ENCODE peak calls at places on chromosomes 1 and 21, in four cellular contexts. O is PC-9, S is neural progenitor cell, A is keratinocyte. M is an unnamed sample.
A peak's percentile ranks its signal among the peaks of the same experiment; 100 is the strongest.

GRCh38 chr1:145857170-145857569 is 1.7 kb downstream of the PIAS3 start:
- DNase-seq in A (no peak), S (no peak), O (no peak), M (no peak)

GRCh38 chr1:234866007-234866866 is 256.3 kb upstream of the IRF2BP2 start:
- DNase-seq in A (no peak), S (no peak), O (peak; percentile 91), M (no peak)

GRCh38 chr1:43373034-43373940 is 5.5 kb upstream of the ELOVL1 start:
- DNase-seq in O (peak; percentile 88), A (peak; percentile 73), S (no peak), M (no peak)

GRCh38 chr21:44916965-44917364 is 3.7 kb downstream of the ITGB2 start:
- DNase-seq in S (no peak), A (peak; percentile 56), O (peak; percentile 86), M (no peak)

GRCh38 chr1:228366062-228366850 is 40.4 kb downstream of the TRIM11 start:
- DNase-seq in S (no peak), O (no peak), A (no peak), M (no peak)

GRCh38 chr21:25615880-25616279 is 8.6 kb upstream of the MRPL39 start:
- DNase-seq in S (no peak), A (no peak), O (no peak), M (no peak)

GRCh38 chr1:213684454-213684853 is 303.3 kb upstream of the PROX1 start:
- DNase-seq in O (no peak), A (no peak), S (no peak), M (no peak)

GRCh38 chr1:82979593-82980230 is 1019.2 kb downstream of the TTLL7 start:
- DNase-seq in O (no peak), A (no peak), S (no peak), M (peak; percentile 83)

GRCh38 chr1:214259353-214259982 is 21.5 kb upstream of the SMYD2 start:
- DNase-seq in S (no peak), A (no peak), O (peak; percentile 64), M (no peak)

GRCh38 chr1:117579221-117579906 is 26.5 kb upstream of the TENT5C start:
- DNase-seq in S (no peak), A (no peak), O (no peak), M (no peak)

GRCh38 chr1:12619396-12620141 is 1.6 kb upstream of the DHRS3 start:
- DNase-seq in A (no peak), O (peak; percentile 55), S (peak; percentile 93), M (peak; percentile 59)

GRCh38 chr1:169550294-169550693 is 36.0 kb downstream of the F5 start:
- DNase-seq in O (peak; percentile 51), S (peak; percentile 51), A (no peak), M (peak; percentile 48)

GRCh38 chr1:24743404-24744211 is 1.6 kb upstream of the CLIC4 start:
- DNase-seq in A (no peak), O (no peak), S (peak; percentile 20), M (peak; percentile 60)

GRCh38 chr1:44118682-44119081 is at the start of gene KLF17:
- DNase-seq in O (no peak), S (no peak), A (no peak), M (no peak)

GRCh38 chr21:41626038-41626437 is 118.1 kb upstream of the TMPRSS2 start:
- DNase-seq in O (no peak), S (no peak), A (no peak), M (no peak)

GRCh38 chr1:169044971-169045370 is 61.5 kb upstream of the ATP1B1 start:
- DNase-seq in O (no peak), A (no peak), S (no peak), M (peak; percentile 51)

GRCh38 chr21:45250914-45251634 is 36.6 kb downstream of the POFUT2 start:
- DNase-seq in O (no peak), A (no peak), S (no peak), M (no peak)

GRCh38 chr21:29656504-29657227 is 283.1 kb downstream of the GRIK1 start:
- DNase-seq in A (peak; percentile 1), S (no peak), O (peak; percentile 71), M (no peak)

GRCh38 chr1:65281846-65282245 is 27.5 kb upstream of the DNAJC6 start:
- DNase-seq in S (no peak), O (no peak), A (no peak), M (peak; percentile 79)

GRCh38 chr1:5745776-5746610 is 246.2 kb downstream of the NPHP4 start:
- DNase-seq in O (peak; percentile 45), A (peak; percentile 33), S (peak; percentile 90), M (peak; percentile 58)

DNA sequence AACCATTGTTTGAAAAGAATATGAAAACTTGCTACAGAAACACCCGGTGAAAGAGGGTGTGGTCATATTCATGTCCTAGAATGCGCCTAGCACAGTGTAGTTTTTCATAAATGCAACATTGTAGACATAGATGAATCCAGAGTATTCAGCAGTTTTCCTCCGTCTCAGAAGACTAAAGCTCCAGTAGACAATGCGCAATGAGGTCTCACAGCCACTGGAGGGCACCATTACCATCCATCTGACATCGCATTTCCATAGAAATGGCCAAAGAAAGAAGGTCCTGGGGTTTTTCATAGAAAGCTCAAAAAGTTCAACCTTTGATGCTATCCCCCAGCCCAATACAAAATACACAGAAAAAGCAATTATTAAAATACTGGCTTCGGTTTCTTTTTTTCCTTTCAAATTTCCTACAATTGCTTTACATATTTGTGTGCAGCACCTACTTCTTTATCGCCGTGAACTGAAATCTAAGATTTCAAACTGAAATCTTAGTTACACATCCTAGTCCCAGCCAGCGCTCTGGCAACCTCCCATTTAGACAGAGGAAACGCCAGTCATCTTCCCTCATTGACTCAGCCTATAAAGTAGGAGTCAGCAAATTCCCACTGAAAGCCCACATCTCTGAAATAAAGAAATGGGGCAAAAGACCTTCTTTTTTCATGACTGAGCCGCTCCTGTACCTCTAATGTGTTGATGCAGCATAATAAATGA is 3.9 kb upstream of the CD58 start:
- DNase-seq in O (peak; percentile 55), A (no peak), S (peak; percentile 76), M (peak; percentile 66)
- H3K4me3 ChIP-seq in O (no peak overlapping the region), A (no peak overlapping the region), S (no peak overlapping the region), M (no peak overlapping the region)

GRCh38 chr1:156193208-156193487 is 756 bp upstream of the SLC25A44 start:
- DNase-seq in O (no peak), S (no peak), A (no peak), M (no peak)

GRCh38 chr1:156195853-156196252 is 1.9 kb downstream of the SLC25A44 start:
- DNase-seq in O (no peak), A (no peak), S (no peak), M (no peak)

GRCh38 chr1:156191292-156191954 is 2.5 kb upstream of the SLC25A44 start:
- DNase-seq in O (no peak), S (no peak), A (no peak), M (no peak)

GRCh38 chr1:156194300-156194652 is 372 bp downstream of the SLC25A44 start:
- DNase-seq in A (no peak), S (no peak), O (no peak), M (no peak)

GRCh38 chr1:156193488-156194299 is at the start of gene SLC25A44:
- DNase-seq in S (peak; percentile 99), O (peak; percentile 97), A (peak; percentile 96), M (peak; percentile 99)
- H3K4me3 ChIP-seq in S (peak within 1 kb of the TSS; percentile 84), O (peak within 1 kb of the TSS; percentile 95), A (peak within 1 kb of the TSS; percentile 62), M (peak within 1 kb of the TSS; percentile 80)

DNA sequence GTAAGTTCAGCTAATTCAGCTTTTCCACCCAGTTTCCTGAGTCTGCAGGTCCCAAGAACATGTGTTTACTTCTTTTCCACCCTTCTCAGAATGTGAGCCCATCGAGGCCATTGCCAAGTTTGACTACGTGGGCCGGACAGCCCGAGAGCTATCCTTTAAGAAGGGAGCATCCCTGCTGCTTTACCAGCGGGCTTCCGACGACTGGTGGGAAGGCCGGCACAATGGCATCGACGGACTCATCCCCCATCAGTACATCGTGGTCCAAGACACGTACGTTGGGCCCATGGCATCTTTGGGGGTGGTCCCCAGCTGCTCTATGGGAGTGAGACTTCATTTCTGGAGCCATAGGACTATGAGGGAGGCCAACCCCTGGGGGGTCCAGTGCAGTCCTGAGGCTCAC is 17.2 kb upstream of the IKBKE start:
- DNase-seq in S (no peak), O (peak; percentile 11), A (no peak), M (no peak)
- H3K4me3 ChIP-seq in S (no peak overlapping the region), O (no peak overlapping the region), A (no peak overlapping the region), M (no peak overlapping the region)

GRCh38 chr1:116415200-116415698 is 42.2 kb downstream of the ATP1A1 start:
- DNase-seq in S (no peak), O (no peak), A (no peak), M (no peak)

GRCh38 chr1:116416854-116417513 is 43.9 kb downstream of the ATP1A1 start:
- DNase-seq in S (no peak), A (no peak), O (no peak), M (no peak)

GRCh38 chr1:116415699-116416533 is 42.9 kb downstream of the ATP1A1 start:
- DNase-seq in S (peak; percentile 76), A (no peak), O (no peak), M (no peak)

GRCh38 chr1:116418091-116418830 is 45.2 kb downstream of the ATP1A1 start:
- DNase-seq in A (no peak), S (peak; percentile 84), O (peak; percentile 69), M (peak; percentile 92)

GRCh38 chr1:116417678-116418077 is 44.6 kb downstream of the ATP1A1 start:
- DNase-seq in S (no peak), A (no peak), O (no peak), M (no peak)
- H3K4me3 ChIP-seq in S (peak overlapping the region; percentile 74), A (peak overlapping the region; percentile 66), O (peak overlapping the region; percentile 96), M (peak overlapping the region; percentile 87)

GRCh38 chr1:152110365-152110859 is 4.8 kb downstream of the TCHH start:
- DNase-seq in S (peak; percentile 28), A (no peak), O (peak; percentile 58), M (no peak)

GRCh38 chr1:152112101-152112884 is 3.0 kb downstream of the TCHH start:
- DNase-seq in S (peak; percentile 5), O (no peak), A (no peak), M (no peak)

GRCh38 chr1:152110860-152111514 is 4.3 kb downstream of the TCHH start:
- DNase-seq in A (no peak), S (peak; percentile 34), O (peak; percentile 45), M (no peak)

GRCh38 chr1:152112885-152113432 is 2.3 kb downstream of the TCHH start:
- DNase-seq in A (no peak), S (no peak), O (no peak), M (no peak)

DNA sequence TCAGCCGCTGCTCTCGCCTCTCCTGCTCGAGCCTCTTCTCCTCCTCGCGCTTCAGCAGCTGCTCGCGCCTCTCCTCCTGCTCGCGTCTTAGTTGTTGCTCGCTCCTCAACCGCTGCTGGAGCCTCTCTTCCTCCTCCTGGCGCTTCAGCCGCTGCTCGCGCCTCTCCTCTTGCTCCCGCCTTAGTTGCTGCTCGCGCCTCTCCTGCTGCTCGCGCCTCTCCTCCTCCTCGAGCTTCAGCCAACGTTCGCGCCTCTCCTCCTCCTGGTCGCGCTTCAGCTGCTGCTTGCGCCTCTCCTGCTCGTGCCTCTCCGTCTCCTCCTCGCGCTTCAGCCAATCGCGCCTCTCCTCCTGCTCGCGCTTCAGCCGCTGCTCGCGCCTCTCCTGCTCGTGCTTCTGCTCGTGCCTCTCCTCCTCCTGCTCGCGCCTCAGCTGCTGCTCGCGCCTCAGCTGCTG is 3.7 kb downstream of the TCHH start:
- DNase-seq in S (peak; percentile 48), O (no peak), A (no peak), M (no peak)
- H3K4me3 ChIP-seq in S (peak overlapping the region; percentile 24), O (peak overlapping the region; percentile 79), A (peak overlapping the region; percentile 40), M (no peak overlapping the region)

M was measured in OCI-LY7.